ENCODE peak calls at places on chromosomes 6 and 20, in five cellular contexts. D is stimulated activated CD4-positive, alpha-beta T cell treated with anti-CD3 and anti-CD28 coated beads, TNF-alpha, amount 100 ng/mL, for 1 hour; K is NCI-H1436; F is activated CD8-positive, alpha-beta T cell treated with anti-CD3 and anti-CD28 coated beads for 36 hours; O is heart right ventricle. Z is an unnamed sample.
A peak's percentile ranks its signal among the peaks of the same experiment; 100 is the strongest.

GRCh38 chr6:140372064-140372463 is 997.6 kb upstream of the CITED2 start:
- DNase-seq in D (no peak), K (no peak), F (no peak), O (no peak), Z (no peak)

GRCh38 chr6:162416845-162417537 is 310.6 kb downstream of the PRKN start:
- DNase-seq in D (no peak), K (no peak), F (no peak), O (no peak), Z (no peak)

GRCh38 chr6:13813011-13813410 is 1.3 kb downstream of the MCUR1 start:
- DNase-seq in D (no peak), K (no peak), F (no peak), O (no peak), Z (peak; percentile 32)

GRCh38 chr6:13026557-13026956 is 301.8 kb downstream of the TBC1D7 start:
- DNase-seq in D (no peak), K (no peak), F (no peak), O (no peak), Z (no peak)

GRCh38 chr6:132391391-132392291 is 9.6 kb downstream of the MOXD1 start:
- DNase-seq in D (no peak), K (no peak), F (no peak), O (no peak), Z (no peak)

GRCh38 chr20:18034039-18034438 is 23.7 kb downstream of the OVOL2 start:
- DNase-seq in D (no peak), K (no peak), F (no peak), O (no peak), Z (no peak)

GRCh38 chr6:72466971-72467566 is 154.8 kb upstream of the KCNQ5 start:
- DNase-seq in D (no peak), K (peak; percentile 31), F (no peak), O (no peak), Z (no peak)

GRCh38 chr6:42315991-42316378 is 98.3 kb upstream of the MRPS10 start:
- DNase-seq in D (no peak), K (no peak), F (peak; percentile 35), O (no peak), Z (peak; percentile 85)

GRCh38 chr20:4192378-4193048 is 177.2 kb upstream of the RNF24 start:
- DNase-seq in D (no peak), K (no peak), F (no peak), O (no peak), Z (peak; percentile 76)

GRCh38 chr6:108789475-108789874 is 58.7 kb upstream of the ARMC2 start:
- DNase-seq in D (no peak), K (no peak), F (no peak), O (no peak), Z (no peak)

GRCh38 chr20:57844626-57845596 is 135.1 kb upstream of the PMEPA1 start:
- DNase-seq in D (no peak), K (no peak), F (no peak), O (no peak), Z (no peak)

GRCh38 chr20:3710703-3711417 is 1.5 kb downstream of the SIGLEC1 start:
- DNase-seq in D (peak; percentile 43), K (peak; percentile 45), F (peak; percentile 86), O (peak; percentile 84), Z (peak; percentile 75)

GRCh38 chr6:113011389-113011788 is 664.3 kb downstream of the RFPL4B start:
- DNase-seq in D (no peak), K (no peak), F (no peak), O (no peak), Z (no peak)

GRCh38 chr6:52634211-52634610 is 36.7 kb upstream of the TMEM14A start:
- DNase-seq in D (no peak), K (no peak), F (no peak), O (no peak), Z (no peak)

GRCh38 chr6:90072961-90073464 is 178.7 kb downstream of the GJA10 start:
- DNase-seq in D (no peak), K (peak; percentile 13), F (no peak), O (no peak), Z (no peak)

GRCh38 chr6:65064844-65065243 is 642.2 kb downstream of the EYS start:
- DNase-seq in D (no peak), K (no peak), F (no peak), O (no peak), Z (no peak)

GRCh38 chr6:121465101-121465500 is 29.7 kb downstream of the GJA1 start:
- DNase-seq in D (no peak), K (no peak), F (no peak), O (no peak), Z (no peak)

GRCh38 chr6:119312875-119313338 is 36.7 kb downstream of the MAN1A1 start:
- DNase-seq in D (no peak), K (no peak), F (peak; percentile 61), O (no peak), Z (no peak)

GRCh38 chr6:33815854-33816253 is 12.1 kb upstream of the MLN start:
- DNase-seq in D (no peak), K (peak; percentile 74), F (peak; percentile 38), O (no peak), Z (peak; percentile 51)

GRCh38 chr6:52731719-52732118 is 31.6 kb downstream of the GSTA2 start:
- DNase-seq in D (no peak), K (peak; percentile 29), F (no peak), O (no peak), Z (no peak)

GRCh38 chr6:145070791-145071190 is 664.5 kb downstream of the EPM2A start:
- DNase-seq in D (no peak), K (no peak), F (no peak), O (no peak), Z (no peak)

GRCh38 chr6:208379-208778 is 83.9 kb upstream of the DUSP22 start:
- DNase-seq in D (no peak), K (no peak), F (no peak), O (no peak), Z (no peak)

GRCh38 chr6:169830876-169831275 is 79.5 kb downstream of the ERMARD start:
- DNase-seq in D (no peak), K (no peak), F (no peak), O (no peak), Z (no peak)

GRCh38 chr6:151377095-151377494 is 14.3 kb downstream of the ZBTB2 start:
- DNase-seq in D (no peak), K (no peak), F (no peak), O (no peak), Z (no peak)

GRCh38 chr6:168157272-168158007 is 78.4 kb upstream of the FRMD1 start:
- DNase-seq in D (no peak), K (no peak), F (no peak), O (no peak), Z (no peak)

GRCh38 chr6:145247677-145248419 is 487.5 kb downstream of the EPM2A start:
- DNase-seq in D (no peak), K (no peak), F (no peak), O (no peak), Z (peak; percentile 45)

GRCh38 chr20:43914697-43915208 is at the start of gene TOX2:
- DNase-seq in D (peak; percentile 26), K (peak; percentile 50), F (peak; percentile 33), O (peak; percentile 48), Z (peak; percentile 49)

GRCh38 chr6:44925100-44925739 is 402.9 kb upstream of the RUNX2 start:
- DNase-seq in D (no peak), K (peak; percentile 73), F (peak; percentile 51), O (no peak), Z (peak; percentile 20)

GRCh38 chr6:83047065-83047754 is 18.4 kb downstream of the UBE3D start:
- DNase-seq in D (no peak), K (no peak), F (no peak), O (no peak), Z (no peak)

GRCh38 chr20:58135441-58136170 is 92.8 kb downstream of the ANKRD60 start:
- DNase-seq in D (no peak), K (no peak), F (no peak), O (no peak), Z (no peak)

GRCh38 chr6:129104131-129104530 is 221.2 kb downstream of the LAMA2 start:
- DNase-seq in D (no peak), K (no peak), F (no peak), O (no peak), Z (no peak)

Z was measured in NB4.